ENCODE peak calls at places on chromosomes 3 and 15, in six cellular contexts. X, E, G, L, Q and C are unnamed samples.

GRCh38 chr3:151814588-151814987 is 672 bp downstream of the AADAC start:
- DNase-seq in G (no peak), L (no peak), Q (no peak), X (no peak), E (no peak), C (no peak)

GRCh38 chr15:88716543-88717341 is 77.9 kb downstream of the ISG20 start:
- DNase-seq in G (no peak), Q (no peak), L (no peak), E (no peak), X (no peak), C (no peak)

GRCh38 chr3:58379351-58380073 is 46.8 kb downstream of the PXK start:
- DNase-seq in Q (no peak), E (no peak), G (no peak), L (no peak), X (no peak), C (no peak)

GRCh38 chr3:148023994-148024393 is 614.8 kb downstream of the ZIC1 start:
- DNase-seq in Q (no peak), G (no peak), L (no peak), X (peak; percentile 82), E (no peak), C (no peak)

GRCh38 chr3:179853176-179853575 is 183.6 kb downstream of the PEX5L start:
- DNase-seq in X (no peak), L (no peak), E (no peak), G (no peak), Q (no peak), C (no peak)

GRCh38 chr3:170725285-170725731 is 139.4 kb upstream of the SLC7A14 start:
- DNase-seq in E (no peak), Q (no peak), X (peak; percentile 80), L (no peak), G (no peak), C (no peak)

GRCh38 chr15:51736069-51736468 is 1.4 kb downstream of the LYSMD2 start:
- DNase-seq in Q (no peak), G (no peak), X (peak; percentile 37), E (no peak), L (no peak), C (no peak)

GRCh38 chr3:52848617-52849016 is 13.8 kb upstream of the MUSTN1 start:
- DNase-seq in G (no peak), X (peak; percentile 48), Q (no peak), L (no peak), E (no peak), C (no peak)

GRCh38 chr3:29561651-29562050 is 280.8 kb downstream of the RBMS3 start:
- DNase-seq in L (no peak), E (no peak), Q (no peak), X (no peak), G (no peak), C (no peak)

GRCh38 chr3:134971359-134971758 is 176.3 kb downstream of the EPHB1 start:
- DNase-seq in Q (no peak), E (no peak), X (no peak), G (no peak), L (no peak), C (no peak)

GRCh38 chr15:89089316-89090230 is 1.3 kb downstream of the ABHD2 start:
- DNase-seq in G (no peak), L (no peak), X (no peak), E (no peak), Q (no peak), C (no peak)

GRCh38 chr3:188315563-188315962 is 161.6 kb downstream of the LPP start:
- DNase-seq in G (no peak), X (no peak), E (no peak), L (no peak), Q (no peak), C (no peak)

GRCh38 chr3:190807719-190808375 is 54.6 kb downstream of the GMNC start:
- DNase-seq in G (no peak), X (peak; percentile 14), E (no peak), Q (peak; percentile 82), L (peak; percentile 95), C (no peak)